ENCODE peak calls at places on chromosomes 16 and 17, in four cellular contexts. One of them, this sample, is unnamed.

GRCh38 chr16:89921699-89922476 is 1.3 kb upstream of the TUBB3 start:
- DNase-seq in HepG2: peak
- DNase-seq in GM12878: no peak
- DNase-seq in H1: no peak
- DNase-seq in this sample: peak

GRCh38 chr16:29816694-29817441 is 916 bp downstream of the PAGR1 start:
- DNase-seq in GM12878: no peak
- DNase-seq in H1: no peak
- DNase-seq in HepG2: peak
- DNase-seq in this sample: no peak

GRCh38 chr16:67000384-67001158 is 12.2 kb downstream of the CES4A start:
- DNase-seq in HepG2: no peak
- DNase-seq in GM12878: no peak
- DNase-seq in H1: no peak
- DNase-seq in this sample: no peak

GRCh38 chr17:82003411-82004381 is 19.0 kb downstream of the CENPX start:
- DNase-seq in H1: no peak
- DNase-seq in HepG2: peak
- DNase-seq in GM12878: no peak
- DNase-seq in this sample: peak

GRCh38 chr16:49698931-49699715 is 156.8 kb downstream of the ZNF423 start:
- DNase-seq in HepG2: no peak
- DNase-seq in GM12878: no peak
- DNase-seq in H1: no peak
- DNase-seq in this sample: no peak

GRCh38 chr17:7403043-7403901 is 625 bp downstream of the TMEM256 start:
- DNase-seq in HepG2: peak
- DNase-seq in H1: no peak
- DNase-seq in GM12878: no peak
- DNase-seq in this sample: peak

GRCh38 chr17:78351449-78352006 is 8.3 kb downstream of the SOCS3 start:
- DNase-seq in H1: peak
- DNase-seq in HepG2: peak
- DNase-seq in GM12878: no peak
- DNase-seq in this sample: no peak

GRCh38 chr16:87182759-87183158 is 134.4 kb downstream of the C16orf95 start:
- DNase-seq in H1: no peak
- DNase-seq in HepG2: no peak
- DNase-seq in GM12878: no peak
- DNase-seq in this sample: no peak

GRCh38 chr17:17824780-17825614 is 11.8 kb downstream of the SREBF1 start:
- DNase-seq in H1: no peak
- DNase-seq in HepG2: no peak
- DNase-seq in GM12878: no peak
- DNase-seq in this sample: no peak

GRCh38 chr16:82832861-82833260 is 206.1 kb downstream of the CDH13 start:
- DNase-seq in H1: no peak
- DNase-seq in GM12878: no peak
- DNase-seq in HepG2: no peak
- DNase-seq in this sample: no peak

GRCh38 chr16:64304376-64304775 is 817.5 kb downstream of the CDH11 start:
- DNase-seq in H1: no peak
- DNase-seq in HepG2: no peak
- DNase-seq in GM12878: no peak
- DNase-seq in this sample: no peak

GRCh38 chr16:588639-588888 is 1.3 kb upstream of the RAB40C start:
- DNase-seq in H1: no peak
- DNase-seq in HepG2: no peak
- DNase-seq in GM12878: no peak
- DNase-seq in this sample: no peak

GRCh38 chr16:48447940-48448536 is 62.8 kb upstream of the SIAH1 start:
- DNase-seq in GM12878: no peak
- DNase-seq in HepG2: peak
- DNase-seq in H1: no peak
- DNase-seq in this sample: no peak

GRCh38 chr16:89918453-89919347 is at the start of gene MC1R:
- DNase-seq in H1: no peak
- DNase-seq in HepG2: peak
- DNase-seq in GM12878: no peak
- DNase-seq in this sample: peak

GRCh38 chr16:3525951-3526350 is 25.1 kb downstream of the CLUAP1 start:
- DNase-seq in H1: no peak
- DNase-seq in HepG2: no peak
- DNase-seq in GM12878: no peak
- DNase-seq in this sample: no peak

GRCh38 chr17:384622-385194 is 32.1 kb upstream of the RPH3AL start:
- DNase-seq in GM12878: no peak
- DNase-seq in H1: no peak
- DNase-seq in HepG2: no peak
- DNase-seq in this sample: no peak

GRCh38 chr17:6555331-6556120 is 829 bp downstream of the PITPNM3 start:
- DNase-seq in HepG2: no peak
- DNase-seq in GM12878: no peak
- DNase-seq in H1: no peak
- DNase-seq in this sample: no peak

GRCh38 chr17:5513610-5514009 is 27.2 kb downstream of the MIS12 start:
- DNase-seq in GM12878: no peak
- DNase-seq in HepG2: no peak
- DNase-seq in H1: no peak
- DNase-seq in this sample: no peak

GRCh38 chr16:5216681-5217080 is 119.1 kb upstream of the EEF2KMT start:
- DNase-seq in HepG2: no peak
- DNase-seq in GM12878: no peak
- DNase-seq in H1: no peak
- DNase-seq in this sample: no peak

GRCh38 chr16:1002399-1003161 is 21.0 kb downstream of the SOX8 start:
- DNase-seq in GM12878: no peak
- DNase-seq in HepG2: peak
- DNase-seq in H1: no peak
- DNase-seq in this sample: peak

GRCh38 chr17:40358323-40359038 is 6.1 kb downstream of the GJD3 start:
- DNase-seq in H1: no peak
- DNase-seq in HepG2: peak
- DNase-seq in GM12878: no peak
- DNase-seq in this sample: peak

GRCh38 chr16:10738231-10739077 is 5.2 kb upstream of the NUBP1 start:
- DNase-seq in HepG2: peak
- DNase-seq in GM12878: peak
- DNase-seq in H1: no peak
- DNase-seq in this sample: peak
- TF ChIP-seq ATF3 in HepG2: peak
- TF ChIP-seq ATF3 in GM12878: no peak
- TF ChIP-seq ATF3 in H1: no peak
- TF ChIP-seq ATF3 in this sample: no peak

GRCh38 chr16:88569614-88569984 is 604 bp upstream of the ZC3H18 start:
- DNase-seq in GM12878: no peak
- DNase-seq in HepG2: peak
- DNase-seq in H1: no peak
- DNase-seq in this sample: no peak

GRCh38 chr16:88561485-88562369 is 8.5 kb upstream of the ZC3H18 start:
- DNase-seq in GM12878: no peak
- DNase-seq in H1: no peak
- DNase-seq in HepG2: no peak
- DNase-seq in this sample: peak

GRCh38 chr16:88569985-88570690 is at the start of gene ZC3H18:
- DNase-seq in GM12878: peak
- DNase-seq in H1: peak
- DNase-seq in HepG2: peak
- DNase-seq in this sample: peak

GRCh38 chr16:88568710-88569613 is 1.2 kb upstream of the ZC3H18 start:
- DNase-seq in GM12878: no peak
- DNase-seq in H1: no peak
- DNase-seq in HepG2: no peak
- DNase-seq in this sample: no peak

DNA sequence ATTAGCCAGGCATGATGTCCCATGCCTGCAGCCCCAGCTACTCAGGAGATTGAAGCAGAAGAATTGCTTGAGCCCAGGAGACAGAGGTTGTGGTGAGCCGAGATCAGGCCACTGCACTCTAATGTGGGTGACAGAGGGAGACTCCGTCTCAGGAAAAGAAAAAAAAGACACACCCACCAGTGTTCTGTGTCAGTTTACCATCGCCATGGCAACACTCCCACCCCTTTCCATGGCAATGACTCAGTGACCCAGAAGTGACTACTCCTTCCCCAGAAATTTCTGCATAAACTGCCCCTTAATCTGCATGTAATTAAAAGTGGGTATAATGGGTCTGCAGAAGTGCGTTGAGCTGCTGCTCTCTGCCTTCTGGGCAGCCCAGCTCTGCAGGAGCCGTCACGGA is 4.0 kb upstream of the ZC3H18 start:
- DNase-seq in H1: no peak
- DNase-seq in HepG2: no peak
- DNase-seq in GM12878: no peak
- DNase-seq in this sample: peak
- TF ChIP-seq SP1 in H1: no peak
- TF ChIP-seq SP1 in HepG2: no peak
- TF ChIP-seq SP1 in GM12878: no peak
- TF ChIP-seq SP1 in this sample: no peak

GRCh38 chr17:45197555-45198334 is 23.9 kb upstream of the FMNL1 start:
- DNase-seq in GM12878: peak
- DNase-seq in H1: peak
- DNase-seq in HepG2: peak
- DNase-seq in this sample: peak
- H3K4me2 ChIP-seq in GM12878: peak
- H3K4me2 ChIP-seq in H1: peak
- H3K4me2 ChIP-seq in HepG2: peak
- H3K4me2 ChIP-seq in this sample: peak

GRCh38 chr16:8888951-8889892 is 7.1 kb downstream of the LITAFD start:
- DNase-seq in H1: no peak
- DNase-seq in HepG2: no peak
- DNase-seq in GM12878: no peak
- DNase-seq in this sample: no peak
- TF ChIP-seq ATF3 in H1: no peak
- TF ChIP-seq ATF3 in HepG2: no peak
- TF ChIP-seq ATF3 in GM12878: no peak
- TF ChIP-seq ATF3 in this sample: no peak

GRCh38 chr17:14559220-14559619 is 258.3 kb downstream of the HS3ST3B1 start:
- DNase-seq in HepG2: no peak
- DNase-seq in GM12878: no peak
- DNase-seq in H1: no peak
- DNase-seq in this sample: no peak

GRCh38 chr17:14559720-14560119 is 258.8 kb downstream of the HS3ST3B1 start:
- DNase-seq in GM12878: no peak
- DNase-seq in HepG2: no peak
- DNase-seq in H1: no peak
- DNase-seq in this sample: no peak

GRCh38 chr17:14552311-14552710 is 251.4 kb downstream of the HS3ST3B1 start:
- DNase-seq in GM12878: no peak
- DNase-seq in H1: no peak
- DNase-seq in HepG2: no peak
- DNase-seq in this sample: no peak

GRCh38 chr17:14553847-14554246 is 253.0 kb downstream of the HS3ST3B1 start:
- DNase-seq in GM12878: no peak
- DNase-seq in HepG2: no peak
- DNase-seq in H1: no peak
- DNase-seq in this sample: no peak

DNA sequence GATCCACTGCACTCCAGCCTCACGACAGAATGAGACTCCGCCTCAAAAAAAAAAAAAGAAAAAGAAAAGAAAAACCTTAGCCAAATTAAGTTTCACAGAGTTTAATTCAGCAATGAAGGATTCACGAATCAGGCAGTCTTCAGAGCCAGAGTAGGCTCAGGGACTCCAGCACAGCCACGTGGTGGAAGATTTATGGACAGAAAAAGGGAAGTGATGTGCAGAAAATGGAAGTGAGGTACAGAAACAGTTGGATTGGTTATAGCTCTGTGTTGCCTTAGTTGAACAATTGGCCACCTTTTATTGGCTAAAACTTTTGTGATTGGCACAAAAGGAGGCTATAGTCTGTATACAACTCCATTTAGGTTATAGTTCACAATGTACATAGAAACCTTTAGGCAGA is 256.6 kb downstream of the HS3ST3B1 start:
- DNase-seq in H1: no peak
- DNase-seq in GM12878: no peak
- DNase-seq in HepG2: no peak
- DNase-seq in this sample: no peak
- TF ChIP-seq SP1 in H1: no peak
- TF ChIP-seq SP1 in GM12878: no peak
- TF ChIP-seq SP1 in HepG2: no peak
- TF ChIP-seq SP1 in this sample: no peak

DNA sequence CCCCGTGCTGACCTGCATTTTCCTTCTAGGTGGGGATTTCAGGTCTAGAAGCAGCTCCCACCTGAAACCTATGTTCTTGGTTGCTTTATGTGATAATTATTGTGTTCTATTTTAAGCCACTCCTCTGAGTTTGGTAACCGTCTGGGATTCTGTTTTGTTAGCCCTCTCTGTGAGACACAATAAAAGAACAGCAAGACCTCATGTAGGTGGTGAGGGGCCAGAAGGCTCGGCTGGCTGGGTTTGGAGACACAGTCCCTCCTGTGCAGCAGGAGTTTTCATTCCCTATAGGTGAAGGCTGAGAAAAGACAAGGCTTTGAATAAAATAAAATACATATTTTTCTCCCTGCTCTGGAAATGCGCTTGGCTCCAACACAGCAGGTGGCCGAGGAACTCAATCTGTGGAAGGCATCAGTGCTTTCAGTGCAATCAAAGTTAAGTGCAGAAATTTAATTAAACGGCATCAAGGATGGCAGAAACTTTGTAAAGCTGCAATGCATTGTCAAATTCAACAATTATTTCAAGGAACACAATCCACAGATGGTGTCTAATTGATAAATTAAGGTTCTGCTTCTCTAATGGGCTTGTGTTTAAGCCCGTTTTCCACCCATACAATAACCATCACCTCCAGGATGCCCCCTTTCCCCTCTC is 107.8 kb downstream of the MSI2 start:
- DNase-seq in HepG2: no peak
- DNase-seq in H1: no peak
- DNase-seq in GM12878: no peak
- DNase-seq in this sample: no peak
- H3K4me2 ChIP-seq in HepG2: no peak
- H3K4me2 ChIP-seq in H1: no peak
- H3K4me2 ChIP-seq in GM12878: no peak
- H3K4me2 ChIP-seq in this sample: no peak

GRCh38 chr17:59003860-59004259 is 102.8 kb downstream of the TRIM37 start:
- DNase-seq in GM12878: no peak
- DNase-seq in HepG2: no peak
- DNase-seq in H1: no peak
- DNase-seq in this sample: no peak

GRCh38 chr17:59001158-59001814 is 105.4 kb downstream of the TRIM37 start:
- DNase-seq in HepG2: no peak
- DNase-seq in H1: no peak
- DNase-seq in GM12878: peak
- DNase-seq in this sample: no peak

GRCh38 chr17:59000022-59000421 is 106.7 kb downstream of the TRIM37 start:
- DNase-seq in GM12878: no peak
- DNase-seq in H1: no peak
- DNase-seq in HepG2: no peak
- DNase-seq in this sample: no peak

GRCh38 chr17:59002848-59003247 is 103.8 kb downstream of the TRIM37 start:
- DNase-seq in HepG2: no peak
- DNase-seq in H1: no peak
- DNase-seq in GM12878: no peak
- DNase-seq in this sample: no peak

GRCh38 chr17:59002126-59002525 is 104.6 kb downstream of the TRIM37 start:
- DNase-seq in GM12878: no peak
- DNase-seq in HepG2: no peak
- DNase-seq in H1: no peak
- DNase-seq in this sample: no peak
- TF ChIP-seq ATF3 in GM12878: no peak
- TF ChIP-seq ATF3 in HepG2: no peak
- TF ChIP-seq ATF3 in H1: no peak
- TF ChIP-seq ATF3 in this sample: no peak